ENCODE peak calls at places on chromosomes 16 and 17, in six cellular contexts. Z, V, P, K, L and D are unnamed samples.
A peak's percentile ranks its signal among the peaks of the same experiment; 100 is the strongest.

GRCh38 chr17:82226809-82227628 is 1.8 kb upstream of the SLC16A3 start:
- DNase-seq in Z (no peak), V (no peak), P (no peak), K (no peak), L (no peak), D (no peak)

GRCh38 chr16:1164975-1165374 is 12.1 kb downstream of the CACNA1H start:
- DNase-seq in Z (no peak), V (no peak), P (no peak), K (no peak), L (no peak), D (no peak)

GRCh38 chr17:64781394-64781793 is 119.3 kb upstream of the SMURF2 start:
- DNase-seq in Z (peak; percentile 43), V (peak; percentile 63), P (no peak), K (peak; percentile 28), L (peak; percentile 30), D (no peak)

GRCh38 chr17:54662978-54663876 is 237.4 kb upstream of the TOM1L1 start:
- DNase-seq in Z (no peak), V (no peak), P (no peak), K (no peak), L (no peak), D (no peak)

GRCh38 chr17:78359936-78360370 is at the start of gene SOCS3:
- DNase-seq in Z (peak; percentile 97), V (peak; percentile 98), P (peak; percentile 97), K (peak; percentile 94), L (peak; percentile 99), D (no peak)

GRCh38 chr16:89759742-89760366 is 38.5 kb downstream of the ZNF276 start:
- DNase-seq in Z (no peak), V (no peak), P (no peak), K (no peak), L (no peak), D (no peak)

GRCh38 chr17:57406131-57406980 is 150.0 kb downstream of the MSI2 start:
- DNase-seq in Z (no peak), V (no peak), P (no peak), K (no peak), L (peak; percentile 58), D (no peak)

GRCh38 chr17:65085397-65085796 is 28.9 kb upstream of the GNA13 start:
- DNase-seq in Z (no peak), V (no peak), P (no peak), K (no peak), L (no peak), D (no peak)

GRCh38 chr17:13917635-13918034 is 151.7 kb upstream of the COX10 start:
- DNase-seq in Z (no peak), V (peak; percentile 45), P (no peak), K (no peak), L (no peak), D (no peak)